ENCODE peak calls at places on chromosomes 5 and 9, in eight cellular contexts. J is EH; W is lower leg skin; I is GM13976; F is IMR-90; T is fibroblast of the aortic adventitia; O is mesendoderm; A is activated CD4-positive, alpha-beta T cell treated with anti-CD3 and anti-CD28 coated beads for 48 hours. Y is an unnamed sample.

GRCh38 chr9:93193373-93193725 is 9.4 kb downstream of the WNK2 start:
- DNase-seq in J (no peak), W (no peak), I (no peak), F (no peak), T (no peak), O (no peak), A (no peak), Y (no peak)

GRCh38 chr5:9861664-9862256 is 231.6 kb upstream of the TAS2R1 start:
- DNase-seq in J (peak; percentile 82), W (no peak), I (no peak), F (peak; percentile 33), T (no peak), O (peak; percentile 63), A (no peak), Y (no peak)

GRCh38 chr5:177080265-177080664 is 6.5 kb upstream of the FGFR4 start:
- DNase-seq in J (no peak), W (no peak), I (no peak), F (no peak), T (no peak), O (no peak), A (no peak), Y (no peak)

GRCh38 chr5:9716838-9717281 is 86.7 kb upstream of the TAS2R1 start:
- DNase-seq in J (peak; percentile 91), W (no peak), I (no peak), F (peak; percentile 96), T (peak; percentile 72), O (peak; percentile 73), A (no peak), Y (peak; percentile 53)

GRCh38 chr9:110977259-110977709 is 61.0 kb downstream of the LPAR1 start:
- DNase-seq in J (peak; percentile 59), W (no peak), I (no peak), F (peak; percentile 91), T (peak; percentile 87), O (no peak), A (no peak), Y (peak; percentile 64)

GRCh38 chr5:118548761-118549160 is 439.6 kb downstream of the DTWD2 start:
- DNase-seq in J (peak; percentile 75), W (no peak), I (no peak), F (peak; percentile 28), T (peak; percentile 59), O (no peak), A (no peak), Y (peak; percentile 24)

GRCh38 chr5:77491783-77492652 is at the start of gene WDR41:
- DNase-seq in J (peak; percentile 98), W (peak; percentile 98), I (peak; percentile 92), F (peak; percentile 97), T (peak; percentile 96), O (peak; percentile 96), A (peak; percentile 90), Y (peak; percentile 96)

GRCh38 chr9:133774799-133775198 is 36.6 kb upstream of the SARDH start:
- DNase-seq in J (no peak), W (no peak), I (no peak), F (no peak), T (no peak), O (no peak), A (no peak), Y (no peak)

GRCh38 chr9:134057751-134058701 is 9.8 kb downstream of the BRD3 start:
- DNase-seq in J (no peak), W (peak; percentile 72), I (no peak), F (no peak), T (no peak), O (no peak), A (no peak), Y (no peak)

GRCh38 chr5:95440825-95441224 is 49.7 kb downstream of the FAM81B start:
- DNase-seq in J (no peak), W (no peak), I (no peak), F (no peak), T (no peak), O (no peak), A (no peak), Y (no peak)

GRCh38 chr5:28249771-28250415 is 1211.5 kb upstream of the CDH9 start:
- DNase-seq in J (no peak), W (no peak), I (no peak), F (no peak), T (no peak), O (no peak), A (no peak), Y (no peak)

GRCh38 chr5:19986036-19986619 is 1.9 kb downstream of the CDH18 start:
- DNase-seq in J (peak; percentile 37), W (no peak), I (no peak), F (no peak), T (peak; percentile 53), O (no peak), A (no peak), Y (no peak)

GRCh38 chr5:73122875-73123810 is 2.8 kb downstream of the TMEM171 start:
- DNase-seq in J (peak; percentile 65), W (peak; percentile 77), I (no peak), F (peak; percentile 46), T (peak; percentile 94), O (peak; percentile 26), A (no peak), Y (peak; percentile 67)

GRCh38 chr5:57221049-57221568 is 47.2 kb downstream of the GPBP1 start:
- DNase-seq in J (peak; percentile 73), W (no peak), I (peak; percentile 49), F (peak; percentile 65), T (peak; percentile 82), O (peak; percentile 69), A (no peak), Y (peak; percentile 74)